ENCODE peak calls at places on chromosomes 2 and 18, in nine cellular contexts. X, P, A, I, Q, U, D, T and F are unnamed samples.

GRCh38 chr2:11983870-11984269 is 237.4 kb downstream of the LPIN1 start:
- DNase-seq in X (no peak), P (no peak), A (no peak), I (no peak), Q (no peak), U (no peak), D (no peak), T (no peak), F (no peak)

GRCh38 chr2:27182346-27182745 is 29.5 kb upstream of the ATRAID start:
- DNase-seq in X (no peak), P (peak), A (no peak), I (no peak), Q (peak), U (peak), D (no peak), T (peak), F (no peak)

GRCh38 chr2:222878877-222879601 is 18.2 kb downstream of the ACSL3 start:
- DNase-seq in X (no peak), P (peak), A (peak), I (no peak), Q (peak), U (peak), D (no peak), T (peak), F (no peak)

GRCh38 chr18:62571037-62571436 is 48.2 kb downstream of the ZCCHC2 start:
- DNase-seq in X (no peak), P (no peak), A (no peak), I (no peak), Q (no peak), U (no peak), D (no peak), T (no peak), F (no peak)

GRCh38 chr2:235378944-235379343 is 114.9 kb upstream of the AGAP1 start:
- DNase-seq in X (no peak), P (no peak), A (no peak), I (no peak), Q (no peak), U (no peak), D (no peak), T (no peak), F (no peak)

GRCh38 chr2:166750624-166751023 is 137.7 kb upstream of the XIRP2 start:
- DNase-seq in X (no peak), P (no peak), A (no peak), I (no peak), Q (no peak), U (no peak), D (no peak), T (no peak), F (no peak)

GRCh38 chr18:44453505-44453904 is 227.2 kb upstream of the SETBP1 start:
- DNase-seq in X (no peak), P (no peak), A (no peak), I (no peak), Q (peak), U (no peak), D (no peak), T (peak), F (no peak)

GRCh38 chr18:57428221-57429150 is 6.7 kb upstream of the ONECUT2 start:
- DNase-seq in X (no peak), P (no peak), A (no peak), I (no peak), Q (peak), U (no peak), D (no peak), T (no peak), F (no peak)

GRCh38 chr18:59279722-59280121 is 6.5 kb upstream of the RAX start:
- DNase-seq in X (no peak), P (no peak), A (no peak), I (no peak), Q (no peak), U (no peak), D (no peak), T (no peak), F (no peak)

GRCh38 chr2:204110250-204111183 is 174.0 kb downstream of the ICOS start:
- DNase-seq in X (no peak), P (no peak), A (no peak), I (peak), Q (peak), U (peak), D (peak), T (peak), F (peak)

GRCh38 chr2:156901373-156902031 is 356.0 kb upstream of the GALNT5 start:
- DNase-seq in X (no peak), P (peak), A (no peak), I (no peak), Q (peak), U (no peak), D (no peak), T (peak), F (no peak)

GRCh38 chr2:168119519-168120141 is 127.8 kb downstream of the STK39 start:
- DNase-seq in X (no peak), P (peak), A (no peak), I (peak), Q (peak), U (peak), D (no peak), T (peak), F (no peak)

GRCh38 chr18:49519041-49519971 is 32.3 kb upstream of the C18orf32 start:
- DNase-seq in X (no peak), P (peak), A (no peak), I (no peak), Q (no peak), U (no peak), D (no peak), T (no peak), F (no peak)

GRCh38 chr2:231433990-231434389 is 30.3 kb downstream of the NCL start:
- DNase-seq in X (no peak), P (no peak), A (no peak), I (no peak), Q (no peak), U (no peak), D (no peak), T (no peak), F (no peak)

GRCh38 chr2:28624798-28625701 is 126.6 kb upstream of the PPP1CB start:
- DNase-seq in X (peak), P (peak), A (no peak), I (peak), Q (peak), U (peak), D (no peak), T (peak), F (peak)

GRCh38 chr2:60867848-60868247 is 13.5 kb upstream of the REL start:
- DNase-seq in X (peak), P (no peak), A (no peak), I (peak), Q (no peak), U (peak), D (peak), T (no peak), F (peak)

GRCh38 chr2:16104345-16105177 is 164.2 kb downstream of the MYCN start:
- DNase-seq in X (no peak), P (no peak), A (no peak), I (no peak), Q (no peak), U (no peak), D (no peak), T (no peak), F (no peak)